ENCODE peak calls at places on chromosomes 6 and 20, in eight cellular contexts. C is omental fat pad; L is CD4-positive, alpha-beta T cell; I is fibroblast of pulmonary artery; U is Calu3; H is AG04450; M is RWPE1; R is pancreas. A is an unnamed sample.

GRCh38 chr6:79028641-79029314 is 49.3 kb downstream of the PHIP start:
- DNase-seq in C (no peak), L (no peak), I (no peak), U (no peak), H (no peak), M (no peak), R (no peak), A (no peak)

GRCh38 chr20:8542115-8542486 is 410.0 kb downstream of the PLCB1 start:
- DNase-seq in C (no peak), L (no peak), I (no peak), U (no peak), H (no peak), M (no peak), R (no peak), A (no peak)

GRCh38 chr6:11730645-11731044 is 48.0 kb downstream of the ADTRP start:
- DNase-seq in C (no peak), L (no peak), I (no peak), U (no peak), H (no peak), M (no peak), R (no peak), A (no peak)

GRCh38 chr6:169571123-169571962 is 130.5 kb downstream of the WDR27 start:
- DNase-seq in C (no peak), L (no peak), I (peak; percentile 51), U (no peak), H (no peak), M (peak; percentile 60), R (no peak), A (no peak)

GRCh38 chr6:135576055-135576454 is 78.5 kb upstream of the AHI1 start:
- DNase-seq in C (no peak), L (no peak), I (peak; percentile 49), U (no peak), H (peak; percentile 13), M (no peak), R (no peak), A (no peak)

GRCh38 chr20:42949865-42950264 is 239.8 kb downstream of the PTPRT start:
- DNase-seq in C (no peak), L (no peak), I (no peak), U (peak; percentile 27), H (no peak), M (no peak), R (no peak), A (no peak)

GRCh38 chr6:56868687-56869086 is 86.2 kb upstream of the BEND6 start:
- DNase-seq in C (no peak), L (no peak), I (peak; percentile 93), U (no peak), H (no peak), M (peak; percentile 57), R (no peak), A (no peak)

GRCh38 chr20:3980260-3981131 is 34.9 kb downstream of the RNF24 start:
- DNase-seq in C (no peak), L (no peak), I (peak; percentile 50), U (no peak), H (peak; percentile 4), M (peak; percentile 18), R (no peak), A (no peak)

GRCh38 chr6:169650959-169651292 is 50.9 kb downstream of the WDR27 start:
- DNase-seq in C (no peak), L (no peak), I (no peak), U (no peak), H (no peak), M (no peak), R (no peak), A (no peak)

GRCh38 chr6:22079788-22080187 is 217.0 kb downstream of the PRL start:
- DNase-seq in C (no peak), L (no peak), I (peak; percentile 50), U (no peak), H (peak; percentile 56), M (no peak), R (no peak), A (no peak)

GRCh38 chr6:156832166-156832743 is 55.1 kb downstream of the ARID1B start:
- DNase-seq in C (no peak), L (no peak), I (peak; percentile 68), U (no peak), H (no peak), M (peak; percentile 46), R (no peak), A (no peak)

GRCh38 chr6:90249458-90249857 is 47.2 kb downstream of the BACH2 start:
- DNase-seq in C (no peak), L (no peak), I (no peak), U (no peak), H (no peak), M (no peak), R (no peak), A (no peak)

GRCh38 chr6:96520039-96520850 is 1.4 kb upstream of the UFL1 start:
- DNase-seq in C (no peak), L (no peak), I (peak; percentile 45), U (peak; percentile 80), H (no peak), M (peak; percentile 13), R (no peak), A (no peak)

GRCh38 chr20:31606678-31606927 is 1.5 kb downstream of the ID1 start:
- DNase-seq in C (no peak), L (no peak), I (no peak), U (no peak), H (no peak), M (no peak), R (no peak), A (no peak)

GRCh38 chr6:19838442-19839236 is 1.5 kb downstream of the ID4 start:
- DNase-seq in C (no peak), L (no peak), I (peak; percentile 42), U (peak; percentile 69), H (no peak), M (no peak), R (peak; percentile 79), A (peak; percentile 35)

GRCh38 chr20:63942250-63943006 is 13.8 kb downstream of the UCKL1 start:
- DNase-seq in C (no peak), L (no peak), I (no peak), U (peak; percentile 39), H (no peak), M (peak; percentile 79), R (no peak), A (no peak)

GRCh38 chr6:52230685-52231084 is 13.6 kb downstream of the IL17F start:
- DNase-seq in C (no peak), L (no peak), I (no peak), U (no peak), H (no peak), M (no peak), R (no peak), A (no peak)
- TF ChIP-seq CTCF in C (no peak), L (no peak), I (no peak), U (no peak), H (no peak), M (no peak), R (no peak), A (no peak)

DNA sequence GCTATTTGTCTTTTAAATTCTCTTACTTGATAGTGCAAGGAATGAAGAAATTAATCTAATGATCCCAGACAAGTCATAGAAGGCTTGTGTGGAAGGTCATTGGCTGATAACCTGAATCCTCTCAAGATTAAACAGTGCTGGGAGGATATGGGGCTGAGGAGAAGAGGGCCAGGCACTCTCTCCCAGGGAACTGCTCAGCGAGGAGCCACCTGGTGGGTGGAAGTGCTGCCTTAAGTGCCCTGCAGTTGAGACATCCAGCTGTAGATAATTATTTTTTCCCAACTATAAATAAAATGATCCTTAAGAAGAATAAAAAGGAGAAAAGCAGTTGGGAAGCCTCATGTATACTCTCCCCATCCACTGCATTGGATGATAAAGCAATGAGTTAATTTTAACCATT is 47.9 kb downstream of the BTBD3 start:
- DNase-seq in C (no peak), L (no peak), I (no peak), U (no peak), H (no peak), M (no peak), R (no peak), A (no peak)
- TF ChIP-seq CTCF in C (no peak), L (no peak), I (no peak), U (no peak), H (peak; percentile 38), M (no peak), R (no peak), A (no peak)

GRCh38 chr6:109783245-109783990 is 92.3 kb downstream of the FIG4 start:
- DNase-seq in C (no peak), L (no peak), I (peak; percentile 44), U (no peak), H (no peak), M (no peak), R (no peak), A (no peak)
- TF ChIP-seq CTCF in C (no peak), L (no peak), I (peak; percentile 47), U (no peak), H (peak; percentile 23), M (no peak), R (no peak), A (no peak)

GRCh38 chr6:94862116-94862515 is 715.2 kb upstream of the MANEA start:
- DNase-seq in C (no peak), L (no peak), I (no peak), U (no peak), H (no peak), M (peak; percentile 4), R (no peak), A (no peak)
- TF ChIP-seq CTCF in C (no peak), L (no peak), I (no peak), U (no peak), H (no peak), M (no peak), R (no peak), A (no peak)